ENCODE peak calls at places on chromosomes 7 and 10, in eight cellular contexts. C, J, O, E, A, S, X and Z are unnamed samples. For H3K4me1, the result is how much of the 10 kb centered on the place peaks cover.

GRCh38 chr7:31051598-31052503 is at the start of gene ADCYAP1R1:
- DNase-seq in C (peak), J (peak), O (no peak), E (no peak), A (no peak), S (no peak), X (no peak), Z (no peak)

GRCh38 chr7:6533893-6534804 is 17.1 kb downstream of the GRID2IP start:
- DNase-seq in C (no peak), J (no peak), O (no peak), E (no peak), A (no peak), S (no peak), X (no peak), Z (no peak)

GRCh38 chr10:60096761-60097513 is 190.6 kb upstream of the CCDC6 start:
- DNase-seq in C (no peak), J (no peak), O (peak), E (no peak), A (no peak), S (no peak), X (no peak), Z (peak)

GRCh38 chr10:51288511-51288910 is 214.2 kb downstream of the PRKG1 start:
- DNase-seq in C (no peak), J (no peak), O (no peak), E (no peak), A (no peak), S (no peak), X (no peak), Z (no peak)

GRCh38 chr7:41730668-41731067 is 27.8 kb upstream of the INHBA start:
- DNase-seq in C (no peak), J (no peak), O (no peak), E (no peak), A (no peak), S (no peak), X (no peak), Z (peak)

GRCh38 chr10:114395361-114396022 is 8.8 kb downstream of the AFAP1L2 start:
- DNase-seq in C (no peak), J (no peak), O (no peak), E (no peak), A (no peak), S (no peak), X (no peak), Z (no peak)

GRCh38 chr10:99656199-99657064 is 2.9 kb upstream of the ENTPD7 start:
- DNase-seq in C (no peak), J (no peak), O (no peak), E (no peak), A (no peak), S (no peak), X (no peak), Z (no peak)

GRCh38 chr7:122425731-122426130 is 121.2 kb upstream of the FEZF1 start:
- DNase-seq in C (no peak), J (no peak), O (no peak), E (no peak), A (no peak), S (no peak), X (no peak), Z (no peak)

GRCh38 chr10:6766061-6766460 is 186.0 kb upstream of the PRKCQ start:
- DNase-seq in C (no peak), J (no peak), O (no peak), E (no peak), A (no peak), S (no peak), X (no peak), Z (no peak)

GRCh38 chr7:119935418-119936025 is 337.5 kb upstream of the KCND2 start:
- DNase-seq in C (peak), J (peak), O (no peak), E (no peak), A (peak), S (no peak), X (peak), Z (peak)

GRCh38 chr10:132281915-132282666 is 25.7 kb downstream of the STK32C start:
- DNase-seq in C (peak), J (peak), O (no peak), E (peak), A (no peak), S (no peak), X (no peak), Z (no peak)

GRCh38 chr7:42400373-42400772 is 163.4 kb upstream of the GLI3 start:
- DNase-seq in C (no peak), J (no peak), O (no peak), E (no peak), A (no peak), S (no peak), X (no peak), Z (no peak)

GRCh38 chr7:55420535-55420934 is 55.4 kb downstream of the LANCL2 start:
- DNase-seq in C (no peak), J (no peak), O (no peak), E (no peak), A (no peak), S (no peak), X (no peak), Z (peak)

GRCh38 chr7:129271500-129272355 is 46.9 kb downstream of the AHCYL2 start:
- DNase-seq in C (peak), J (peak), O (peak), E (peak), A (peak), S (no peak), X (peak), Z (peak)

GRCh38 chr7:76047305-76047810 is 442 bp downstream of the STYXL1 start:
- DNase-seq in C (no peak), J (no peak), O (no peak), E (no peak), A (no peak), S (no peak), X (peak), Z (no peak)

GRCh38 chr10:20984632-20985031 is 87.5 kb upstream of the NEBL start:
- DNase-seq in C (no peak), J (peak), O (no peak), E (no peak), A (no peak), S (no peak), X (no peak), Z (no peak)

GRCh38 chr10:122957474-122957873 is 3.4 kb upstream of the C10orf88 start:
- DNase-seq in C (no peak), J (no peak), O (no peak), E (no peak), A (no peak), S (no peak), X (no peak), Z (no peak)

GRCh38 chr10:29532256-29532878 is 102.4 kb downstream of the SVIL start:
- DNase-seq in C (no peak), J (no peak), O (no peak), E (no peak), A (no peak), S (no peak), X (no peak), Z (no peak)

GRCh38 chr7:17963281-17963680 is 23.0 kb upstream of the SNX13 start:
- DNase-seq in C (no peak), J (no peak), O (no peak), E (no peak), A (no peak), S (no peak), X (no peak), Z (no peak)

GRCh38 chr7:636396-636795 is 90.1 kb upstream of the DNAAF5 start:
- DNase-seq in C (no peak), J (peak), O (peak), E (no peak), A (peak), S (no peak), X (no peak), Z (peak)

GRCh38 chr7:75565129-75565528 is 73.0 kb downstream of the SPDYE5 start:
- DNase-seq in C (peak), J (no peak), O (no peak), E (peak), A (no peak), S (no peak), X (no peak), Z (peak)

GRCh38 chr10:116106611-116107010 is 166.4 kb downstream of the GFRA1 start:
- DNase-seq in C (no peak), J (no peak), O (no peak), E (no peak), A (no peak), S (no peak), X (no peak), Z (no peak)

GRCh38 chr10:107918171-107918570 is 753.7 kb upstream of the SORCS1 start:
- DNase-seq in C (no peak), J (no peak), O (no peak), E (no peak), A (no peak), S (no peak), X (no peak), Z (no peak)

GRCh38 chr10:59830601-59831259 is 75.6 kb downstream of the CCDC6 start:
- DNase-seq in C (peak), J (peak), O (peak), E (peak), A (peak), S (peak), X (peak), Z (peak)

GRCh38 chr10:97179731-97180366 is 5.9 kb downstream of the SLIT1 start:
- DNase-seq in C (peak), J (peak), O (peak), E (no peak), A (no peak), S (peak), X (no peak), Z (no peak)

GRCh38 chr10:110815354-110816004 is 56.2 kb upstream of the PDCD4 start:
- DNase-seq in C (no peak), J (no peak), O (no peak), E (no peak), A (no peak), S (no peak), X (no peak), Z (no peak)

GRCh38 chr7:73971315-73971700 is 56.7 kb upstream of the ELN start:
- DNase-seq in C (no peak), J (no peak), O (no peak), E (no peak), A (no peak), S (no peak), X (peak), Z (no peak)

GRCh38 chr10:117284726-117285494 is 44.0 kb downstream of the SLC18A2 start:
- DNase-seq in C (no peak), J (no peak), O (no peak), E (no peak), A (no peak), S (no peak), X (no peak), Z (no peak)

GRCh38 chr10:119644215-119644826 is 6.9 kb upstream of the BAG3 start:
- DNase-seq in C (peak), J (peak), O (no peak), E (no peak), A (no peak), S (no peak), X (no peak), Z (no peak)

GRCh38 chr10:70954373-70954772 is 66.0 kb upstream of the PCBD1 start:
- DNase-seq in C (no peak), J (peak), O (no peak), E (no peak), A (no peak), S (no peak), X (no peak), Z (no peak)

GRCh38 chr7:115066050-115066449 is 144.2 kb downstream of the MDFIC start:
- DNase-seq in C (no peak), J (peak), O (no peak), E (no peak), A (no peak), S (no peak), X (no peak), Z (no peak)

GRCh38 chr7:153390955-153391354 is 631.4 kb downstream of the ACTR3B start:
- DNase-seq in C (no peak), J (no peak), O (no peak), E (no peak), A (no peak), S (no peak), X (no peak), Z (no peak)

GRCh38 chr7:50595538-50596102 is 30.4 kb upstream of the DDC start:
- DNase-seq in C (peak), J (peak), O (no peak), E (no peak), A (peak), S (no peak), X (peak), Z (peak)

GRCh38 chr10:63228237-63228636 is 95.1 kb downstream of the NRBF2 start:
- DNase-seq in C (no peak), J (no peak), O (no peak), E (no peak), A (no peak), S (no peak), X (no peak), Z (no peak)
- H3K4me1 ChIP-seq in C (under half), J (under half), O (under half), E (under half), A (under half), S (under half), X (under half), Z (under half)

GRCh38 chr7:26504417-26504816 is 212.8 kb downstream of the SNX10 start:
- DNase-seq in C (no peak), J (no peak), O (no peak), E (no peak), A (no peak), S (no peak), X (no peak), Z (no peak)

GRCh38 chr7:26495569-26495968 is 203.9 kb downstream of the SNX10 start:
- DNase-seq in C (no peak), J (no peak), O (no peak), E (no peak), A (no peak), S (no peak), X (no peak), Z (no peak)

GRCh38 chr7:26499316-26499897 is 207.7 kb downstream of the SNX10 start:
- DNase-seq in C (no peak), J (no peak), O (no peak), E (no peak), A (no peak), S (no peak), X (no peak), Z (no peak)

GRCh38 chr7:26497801-26498596 is 206.3 kb downstream of the SNX10 start:
- DNase-seq in C (no peak), J (no peak), O (peak), E (no peak), A (no peak), S (no peak), X (no peak), Z (no peak)

DNA sequence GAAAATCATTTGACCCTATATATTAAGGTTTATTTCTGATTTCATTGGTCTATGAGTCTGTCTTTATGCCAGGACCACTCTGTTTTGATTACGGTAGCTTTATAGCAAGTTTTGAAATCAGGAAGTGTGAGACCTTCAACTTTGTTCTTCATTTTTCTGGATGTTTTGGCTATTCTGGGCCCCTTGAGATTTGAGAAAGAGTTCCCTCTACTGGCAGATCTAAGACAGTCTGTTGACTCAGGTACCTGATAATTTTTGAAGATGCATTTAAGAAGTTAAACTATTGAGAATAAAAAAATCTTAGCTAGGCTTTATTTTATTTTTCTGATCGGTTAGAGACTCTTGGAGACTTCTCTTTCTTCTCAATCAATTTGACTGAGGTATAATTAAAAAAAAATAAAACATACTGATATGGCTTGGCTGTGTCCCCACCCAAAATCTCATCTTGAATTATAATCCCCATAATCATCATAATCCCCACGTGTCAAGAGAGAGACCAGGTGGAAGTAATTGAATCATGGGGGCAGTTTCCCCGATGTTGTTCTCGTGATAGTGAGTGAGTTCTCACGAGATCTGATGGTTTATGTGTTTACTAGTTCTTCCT is 209.2 kb downstream of the SNX10 start:
- DNase-seq in C (peak), J (peak), O (peak), E (no peak), A (peak), S (no peak), X (peak), Z (peak)
- TF ChIP-seq CTCF in C (peak), J (peak), O (peak), E (peak), A (peak), S (no peak), X (peak), Z (peak)

DNA sequence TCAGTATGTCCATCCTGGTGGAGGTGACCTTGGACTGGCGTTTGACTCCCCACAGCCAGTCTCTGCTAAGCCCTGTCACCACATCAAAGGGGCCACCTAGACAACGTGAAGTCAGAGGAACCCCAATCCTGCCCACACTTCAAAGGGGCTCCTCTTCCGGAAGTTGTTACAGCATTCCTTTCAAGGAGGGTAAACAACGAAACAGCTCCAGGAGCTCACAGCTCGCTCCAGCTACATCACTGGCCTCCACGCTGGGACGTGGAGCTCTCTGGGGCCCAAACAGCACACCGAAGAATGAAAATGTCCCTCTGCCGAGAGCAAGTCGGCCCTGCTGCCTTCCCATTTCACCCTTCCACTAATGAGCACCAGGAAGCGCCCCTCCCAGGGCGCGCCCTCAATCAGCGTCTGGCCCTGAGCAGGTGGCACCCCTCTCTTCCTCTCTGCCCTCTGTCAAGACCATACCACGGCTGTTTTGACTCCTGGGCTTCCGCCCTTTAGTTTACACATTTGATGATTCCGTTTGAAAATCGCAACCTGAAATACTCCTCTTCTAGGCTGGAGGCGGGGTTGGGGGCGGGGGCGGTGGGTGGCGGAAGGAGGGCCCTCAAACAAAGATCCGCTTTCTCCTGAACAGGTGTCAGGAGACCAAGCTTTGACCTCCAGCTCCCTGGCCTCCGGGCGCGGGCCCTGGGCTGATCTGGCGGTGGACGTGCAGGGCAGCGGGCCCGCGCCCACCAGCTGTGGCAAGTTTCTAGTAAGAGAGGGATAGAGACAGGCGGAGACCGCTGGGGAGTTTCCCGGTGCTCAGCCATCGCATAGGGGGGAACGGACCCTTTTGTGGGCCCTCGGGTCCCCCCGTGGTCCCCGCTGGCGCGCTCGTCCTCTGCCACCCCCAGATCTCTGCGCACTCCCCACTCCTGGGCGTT is 53.1 kb upstream of the KDM7A start:
- DNase-seq in C (peak), J (peak), O (no peak), E (no peak), A (no peak), S (no peak), X (no peak), Z (no peak)
- H2AFZ ChIP-seq in C (peak), J (peak), O (peak), E (no peak), A (no peak), S (peak), X (peak), Z (no peak)

GRCh38 chr10:74887614-74888284 is 61.3 kb downstream of the KAT6B start:
- DNase-seq in C (no peak), J (no peak), O (no peak), E (no peak), A (no peak), S (no peak), X (no peak), Z (no peak)
- H3K4me1 ChIP-seq in C (under half), J (under half), O (under half), E (under half), A (under half), S (under half), X (under half), Z (under half)

GRCh38 chr7:135274495-135275268 is 41.0 kb downstream of the STRA8 start:
- DNase-seq in C (peak), J (peak), O (peak), E (peak), A (peak), S (peak), X (peak), Z (peak)
- TF ChIP-seq CTCF in C (peak), J (peak), O (peak), E (peak), A (peak), S (peak), X (peak), Z (peak)